ENCODE peak calls at places on chromosomes 11 and 22, in nine cellular contexts. W is omental fat pad; O is NCI-H524; I is amygdala; Y is activated CD8-positive, alpha-beta memory T cell treated with anti-CD3 and anti-CD28 coated beads, Interleukin-2, amount 50 U/mL, for 48 hours; S is Daoy; N is HS-5; V is CD8-positive, alpha-beta memory T cell; X is mammary epithelial cell. K is an unnamed sample.

GRCh38 chr22:48651981-48652538 is 1175.6 kb downstream of the BRD1 start:
- DNase-seq in W (no peak), O (no peak), I (no peak), Y (no peak), S (peak), N (no peak), V (no peak), X (no peak), K (no peak)

GRCh38 chr11:60563553-60564235 is 48.5 kb downstream of the MS4A13 start:
- DNase-seq in W (no peak), O (peak), I (no peak), Y (no peak), S (no peak), N (no peak), V (no peak), X (peak), K (peak)

GRCh38 chr11:3735827-3736226 is 61.5 kb downstream of the NUP98 start:
- DNase-seq in W (no peak), O (no peak), I (no peak), Y (no peak), S (peak), N (no peak), V (no peak), X (peak), K (no peak)

GRCh38 chr11:69293819-69294505 is at the start of gene MYEOV:
- DNase-seq in W (no peak), O (no peak), I (no peak), Y (no peak), S (peak), N (no peak), V (peak), X (peak), K (peak)

GRCh38 chr11:60871378-60872061 is 4.2 kb downstream of the ZP1 start:
- DNase-seq in W (no peak), O (no peak), I (no peak), Y (no peak), S (peak), N (no peak), V (peak), X (no peak), K (no peak)

GRCh38 chr22:41885116-41885515 is 29.8 kb downstream of the SHISA8 start:
- DNase-seq in W (no peak), O (no peak), I (no peak), Y (no peak), S (no peak), N (no peak), V (no peak), X (no peak), K (no peak)

GRCh38 chr22:24398409-24398808 is 29.0 kb upstream of the ADORA2A start:
- DNase-seq in W (no peak), O (no peak), I (no peak), Y (no peak), S (no peak), N (no peak), V (no peak), X (no peak), K (no peak)

GRCh38 chr11:2655834-2656622 is 43.8 kb downstream of the KCNQ1OT1 start:
- DNase-seq in W (no peak), O (peak), I (no peak), Y (no peak), S (peak), N (no peak), V (no peak), X (peak), K (no peak)

GRCh38 chr11:69287968-69288882 is 5.7 kb upstream of the MYEOV start:
- DNase-seq in W (no peak), O (no peak), I (no peak), Y (no peak), S (no peak), N (no peak), V (no peak), X (no peak), K (no peak)

GRCh38 chr11:88282789-88283188 is 54.7 kb downstream of the CTSC start:
- DNase-seq in W (no peak), O (no peak), I (no peak), Y (no peak), S (no peak), N (no peak), V (no peak), X (no peak), K (no peak)

GRCh38 chr11:69370984-69371709 is 77.2 kb downstream of the MYEOV start:
- DNase-seq in W (no peak), O (no peak), I (no peak), Y (no peak), S (no peak), N (no peak), V (peak), X (no peak), K (no peak)

GRCh38 chr11:1351278-1351937 is 38.3 kb upstream of the BRSK2 start:
- DNase-seq in W (no peak), O (no peak), I (no peak), Y (no peak), S (peak), N (no peak), V (peak), X (peak), K (peak)

GRCh38 chr22:49930596-49931412 is 12.4 kb downstream of the CRELD2 start:
- DNase-seq in W (no peak), O (peak), I (peak), Y (peak), S (peak), N (peak), V (no peak), X (peak), K (peak)

K was measured in NCI-H82.